ENCODE peak calls at places on chromosomes 11 and 22, in four cellular contexts. One of them, this sample, is unnamed.

GRCh38 chr11:43270468-43270867 is 41.3 kb upstream of the API5 start:
- DNase-seq in neural progenitor cell: no peak
- DNase-seq in PC-3: no peak
- DNase-seq in nephron progenitor cell: no peak
- DNase-seq in this sample: no peak

GRCh38 chr22:40407021-40407761 is 36.8 kb downstream of the SGSM3 start:
- DNase-seq in neural progenitor cell: no peak
- DNase-seq in PC-3: no peak
- DNase-seq in nephron progenitor cell: no peak
- DNase-seq in this sample: no peak

GRCh38 chr22:36368359-36368983 is 19.3 kb downstream of the MYH9 start:
- DNase-seq in neural progenitor cell: peak
- DNase-seq in PC-3: peak
- DNase-seq in nephron progenitor cell: peak
- DNase-seq in this sample: no peak

GRCh38 chr11:124113890-124114289 is 1.4 kb upstream of the VWA5A start:
- DNase-seq in neural progenitor cell: no peak
- DNase-seq in PC-3: no peak
- DNase-seq in nephron progenitor cell: no peak
- DNase-seq in this sample: no peak

GRCh38 chr11:46291441-46292143 is 14.1 kb downstream of the CREB3L1 start:
- DNase-seq in neural progenitor cell: no peak
- DNase-seq in PC-3: peak
- DNase-seq in nephron progenitor cell: no peak
- DNase-seq in this sample: no peak

GRCh38 chr11:57491371-57492061 is 24.0 kb downstream of the SLC43A1 start:
- DNase-seq in neural progenitor cell: peak
- DNase-seq in PC-3: no peak
- DNase-seq in nephron progenitor cell: peak
- DNase-seq in this sample: peak

GRCh38 chr11:121654506-121655480 is 202.0 kb upstream of the SORL1-AS1 start:
- DNase-seq in neural progenitor cell: no peak
- DNase-seq in PC-3: peak
- DNase-seq in nephron progenitor cell: no peak
- DNase-seq in this sample: no peak

GRCh38 chr11:129768356-129768755 is 47.3 kb upstream of the TMEM45B start:
- DNase-seq in neural progenitor cell: no peak
- DNase-seq in PC-3: no peak
- DNase-seq in nephron progenitor cell: no peak
- DNase-seq in this sample: no peak

GRCh38 chr22:41410311-41410751 is 28.6 kb downstream of the TEF start:
- DNase-seq in neural progenitor cell: no peak
- DNase-seq in PC-3: no peak
- DNase-seq in nephron progenitor cell: no peak
- DNase-seq in this sample: no peak

GRCh38 chr11:34178422-34178821 is 73.0 kb downstream of the NAT10 start:
- DNase-seq in neural progenitor cell: no peak
- DNase-seq in PC-3: no peak
- DNase-seq in nephron progenitor cell: no peak
- DNase-seq in this sample: no peak

GRCh38 chr11:36057372-36058045 is 113.6 kb downstream of the LDLRAD3 start:
- DNase-seq in neural progenitor cell: no peak
- DNase-seq in PC-3: no peak
- DNase-seq in nephron progenitor cell: no peak
- DNase-seq in this sample: no peak

GRCh38 chr11:64772318-64773018 is 5.9 kb downstream of the SF1 start:
- DNase-seq in neural progenitor cell: no peak
- DNase-seq in PC-3: no peak
- DNase-seq in nephron progenitor cell: no peak
- DNase-seq in this sample: no peak

GRCh38 chr22:23538502-23538860 is 41.6 kb downstream of the IGLL1 start:
- DNase-seq in neural progenitor cell: no peak
- DNase-seq in PC-3: no peak
- DNase-seq in nephron progenitor cell: no peak
- DNase-seq in this sample: no peak

GRCh38 chr22:47180796-47181195 is 418.3 kb downstream of the TBC1D22A start:
- DNase-seq in neural progenitor cell: no peak
- DNase-seq in PC-3: no peak
- DNase-seq in nephron progenitor cell: no peak
- DNase-seq in this sample: no peak

GRCh38 chr11:11706022-11706421 is 84.2 kb upstream of the GALNT18 start:
- DNase-seq in neural progenitor cell: no peak
- DNase-seq in PC-3: peak
- DNase-seq in nephron progenitor cell: no peak
- DNase-seq in this sample: peak

GRCh38 chr11:11703885-11704284 is 82.1 kb upstream of the GALNT18 start:
- DNase-seq in neural progenitor cell: no peak
- DNase-seq in PC-3: no peak
- DNase-seq in nephron progenitor cell: no peak
- DNase-seq in this sample: no peak

GRCh38 chr11:11709447-11710239 is 87.8 kb upstream of the GALNT18 start:
- DNase-seq in neural progenitor cell: no peak
- DNase-seq in PC-3: peak
- DNase-seq in nephron progenitor cell: no peak
- DNase-seq in this sample: no peak

GRCh38 chr11:11708256-11708655 is 86.5 kb upstream of the GALNT18 start:
- DNase-seq in neural progenitor cell: no peak
- DNase-seq in PC-3: no peak
- DNase-seq in nephron progenitor cell: no peak
- DNase-seq in this sample: no peak
- TF ChIP-seq CTCF in neural progenitor cell: no peak
- TF ChIP-seq CTCF in PC-3: no peak
- TF ChIP-seq CTCF in nephron progenitor cell: no peak
- TF ChIP-seq CTCF in this sample: no peak

DNA sequence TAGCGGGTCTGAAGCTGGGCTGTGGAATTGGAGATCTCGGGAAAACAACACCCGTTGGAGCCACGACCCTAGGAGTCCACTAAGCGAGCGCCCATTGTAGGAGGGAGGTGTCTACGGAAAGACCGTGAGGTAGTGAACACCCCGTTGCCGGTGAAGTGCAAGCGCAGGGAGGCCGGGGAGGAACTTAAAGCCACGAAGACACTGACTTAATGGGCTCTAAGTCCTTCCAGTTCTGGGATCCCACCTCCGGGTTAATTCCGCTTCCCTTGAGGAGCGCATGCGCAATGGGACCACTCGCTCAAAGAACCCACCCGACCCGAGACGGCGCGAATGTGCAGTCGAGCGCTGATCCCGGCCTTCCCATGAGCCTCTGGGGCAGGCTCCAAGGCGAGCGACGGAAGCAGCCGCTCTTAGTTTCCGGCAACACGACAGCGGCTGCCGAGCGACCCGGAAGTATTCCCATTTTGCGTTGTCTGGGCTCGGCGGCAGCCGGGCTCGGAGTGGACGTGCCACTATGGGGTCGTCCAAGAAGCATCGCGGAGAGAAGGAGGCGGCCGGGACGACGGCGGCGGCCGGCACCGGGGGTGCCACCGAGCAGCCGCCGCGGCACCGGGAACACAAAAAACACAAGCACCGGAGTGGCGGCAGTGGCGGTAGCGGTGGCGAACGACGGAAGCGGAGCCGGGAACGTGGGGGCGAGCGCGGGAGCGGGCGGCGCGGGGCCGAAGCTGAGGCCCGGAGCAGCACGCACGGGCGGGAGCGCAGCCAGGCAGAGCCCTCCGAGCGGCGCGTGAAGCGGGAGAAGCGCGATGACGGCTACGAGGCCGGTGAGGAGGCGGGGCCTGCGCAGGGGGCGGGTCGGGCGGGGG is at the start of gene SART1:
- DNase-seq in neural progenitor cell: peak
- DNase-seq in PC-3: peak
- DNase-seq in nephron progenitor cell: peak
- DNase-seq in this sample: peak
- TF ChIP-seq CTCF in neural progenitor cell: no peak
- TF ChIP-seq CTCF in PC-3: no peak
- TF ChIP-seq CTCF in nephron progenitor cell: no peak
- TF ChIP-seq CTCF in this sample: no peak

GRCh38 chr11:134276396-134277175 is 407 bp downstream of the GLB1L3 start:
- DNase-seq in neural progenitor cell: peak
- DNase-seq in PC-3: no peak
- DNase-seq in nephron progenitor cell: peak
- DNase-seq in this sample: peak

GRCh38 chr11:134275188-134275533 is 1.0 kb upstream of the GLB1L3 start:
- DNase-seq in neural progenitor cell: no peak
- DNase-seq in PC-3: no peak
- DNase-seq in nephron progenitor cell: no peak
- DNase-seq in this sample: no peak

GRCh38 chr11:134273317-134273712 is 2.9 kb upstream of the GLB1L3 start:
- DNase-seq in neural progenitor cell: no peak
- DNase-seq in PC-3: no peak
- DNase-seq in nephron progenitor cell: no peak
- DNase-seq in this sample: no peak

GRCh38 chr11:134277176-134278001 is 1.2 kb downstream of the GLB1L3 start:
- DNase-seq in neural progenitor cell: peak
- DNase-seq in PC-3: no peak
- DNase-seq in nephron progenitor cell: no peak
- DNase-seq in this sample: peak

DNA sequence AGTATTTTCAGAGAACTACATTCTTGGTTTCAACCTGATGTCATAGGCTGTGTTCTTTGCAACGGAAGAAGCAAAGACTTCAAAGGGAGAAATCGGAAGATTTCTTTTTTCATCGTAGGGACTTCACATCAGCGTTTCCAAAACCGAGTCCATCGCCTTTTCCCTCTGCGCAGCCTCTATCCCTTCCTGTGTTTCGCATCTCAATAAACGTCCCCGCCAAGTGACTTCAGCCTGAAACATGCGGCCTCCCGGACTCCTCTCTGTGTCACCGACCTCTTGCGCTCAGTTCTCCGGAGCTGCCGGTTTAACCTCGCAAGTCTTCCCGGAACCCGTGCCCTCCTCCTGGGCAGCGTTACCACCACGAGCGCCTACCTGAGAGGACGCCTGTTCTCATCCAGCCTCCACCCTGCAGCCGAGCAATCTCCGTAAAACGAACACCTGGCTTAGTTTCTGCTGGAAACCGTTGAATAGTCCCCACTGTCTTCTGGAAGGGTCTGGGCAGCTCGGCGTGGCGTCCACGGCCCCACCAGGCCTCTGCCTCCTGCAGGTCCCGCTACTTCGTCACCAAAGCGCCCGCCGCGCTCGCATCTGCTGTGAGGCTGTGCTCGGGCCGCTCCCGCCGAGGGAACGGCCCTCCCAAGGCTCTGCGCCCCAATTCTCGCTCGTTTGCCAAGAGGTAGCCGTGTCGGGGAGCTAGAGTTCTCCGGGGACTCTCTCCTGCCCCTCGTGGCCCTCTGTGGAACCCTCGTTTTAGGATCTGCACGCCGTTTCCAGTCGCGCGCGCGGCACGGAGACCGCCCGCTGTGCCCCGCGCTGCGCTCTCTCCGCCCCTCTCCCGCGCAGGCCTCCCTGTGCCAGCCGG is at the start of gene GLB1L3:
- DNase-seq in neural progenitor cell: peak
- DNase-seq in PC-3: no peak
- DNase-seq in nephron progenitor cell: peak
- DNase-seq in this sample: peak
- TF ChIP-seq CTCF in neural progenitor cell: peak
- TF ChIP-seq CTCF in PC-3: peak
- TF ChIP-seq CTCF in nephron progenitor cell: peak
- TF ChIP-seq CTCF in this sample: no peak

GRCh38 chr11:1556278-1557167 is 15.5 kb downstream of the DUSP8 start:
- DNase-seq in neural progenitor cell: no peak
- DNase-seq in PC-3: no peak
- DNase-seq in nephron progenitor cell: no peak
- DNase-seq in this sample: peak

GRCh38 chr11:1554981-1555712 is 16.9 kb downstream of the DUSP8 start:
- DNase-seq in neural progenitor cell: no peak
- DNase-seq in PC-3: no peak
- DNase-seq in nephron progenitor cell: no peak
- DNase-seq in this sample: peak

GRCh38 chr11:1555713-1556153 is 16.3 kb downstream of the DUSP8 start:
- DNase-seq in neural progenitor cell: no peak
- DNase-seq in PC-3: no peak
- DNase-seq in nephron progenitor cell: no peak
- DNase-seq in this sample: peak

GRCh38 chr11:1557168-1557884 is 14.7 kb downstream of the DUSP8 start:
- DNase-seq in neural progenitor cell: no peak
- DNase-seq in PC-3: no peak
- DNase-seq in nephron progenitor cell: no peak
- DNase-seq in this sample: peak

GRCh38 chr11:1553808-1554594 is 18.1 kb downstream of the DUSP8 start:
- DNase-seq in neural progenitor cell: no peak
- DNase-seq in PC-3: peak
- DNase-seq in nephron progenitor cell: no peak
- DNase-seq in this sample: peak
- TF ChIP-seq CTCF in neural progenitor cell: no peak
- TF ChIP-seq CTCF in PC-3: peak
- TF ChIP-seq CTCF in nephron progenitor cell: no peak
- TF ChIP-seq CTCF in this sample: no peak

DNA sequence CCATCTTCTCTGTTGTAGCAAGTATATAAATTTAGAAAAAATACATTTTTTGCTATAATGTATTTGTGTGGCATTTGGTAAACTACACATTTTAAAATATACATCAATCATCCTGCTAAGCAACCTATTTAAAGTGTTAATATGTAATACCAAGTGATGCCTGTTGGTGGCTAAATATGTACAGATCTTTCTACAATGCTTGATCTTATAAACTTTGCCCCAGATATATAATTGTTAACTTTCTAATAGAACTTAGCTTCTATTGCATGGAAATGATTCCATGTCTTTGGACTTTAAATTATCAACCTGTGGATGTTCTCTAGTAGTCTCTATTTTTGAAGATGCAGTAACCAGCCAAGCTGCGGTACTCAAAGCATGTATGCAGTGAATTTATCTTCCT is 1260.4 kb upstream of the RAG2 start:
- DNase-seq in neural progenitor cell: no peak
- DNase-seq in PC-3: peak
- DNase-seq in nephron progenitor cell: no peak
- DNase-seq in this sample: no peak
- TF ChIP-seq CTCF in neural progenitor cell: peak
- TF ChIP-seq CTCF in PC-3: peak
- TF ChIP-seq CTCF in nephron progenitor cell: peak
- TF ChIP-seq CTCF in this sample: peak

DNA sequence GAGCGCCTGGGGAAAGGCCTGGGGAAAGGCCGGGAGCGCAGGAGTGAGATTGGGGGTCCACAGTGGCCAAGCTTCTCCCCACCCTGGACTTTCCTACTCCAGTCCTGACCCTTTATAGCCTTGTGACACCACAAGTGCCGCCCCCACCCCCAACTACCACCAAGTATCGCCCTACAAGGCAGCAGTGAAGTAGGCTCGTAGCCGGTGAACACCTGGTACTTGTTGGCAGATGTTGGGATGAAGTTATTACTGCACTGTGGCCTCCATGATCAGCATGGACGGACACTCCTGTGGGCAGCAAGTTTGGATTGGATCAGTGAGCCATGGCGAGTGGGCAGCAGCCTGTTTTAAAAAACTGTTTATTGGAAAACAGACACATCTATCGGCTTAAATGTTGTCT is 45.0 kb downstream of the EIF3F start:
- DNase-seq in neural progenitor cell: no peak
- DNase-seq in PC-3: no peak
- DNase-seq in nephron progenitor cell: no peak
- DNase-seq in this sample: no peak
- TF ChIP-seq CTCF in neural progenitor cell: no peak
- TF ChIP-seq CTCF in PC-3: no peak
- TF ChIP-seq CTCF in nephron progenitor cell: no peak
- TF ChIP-seq CTCF in this sample: no peak

This sample was measured in glutamatergic neuron.